ENCODE peak calls at places on chromosomes 6 and 20, in ten cellular contexts. One of them, this sample, is unnamed.

GRCh38 chr6:89895273-89895874 is 1.1 kb downstream of the GJA10 start:
- DNase-seq in heart left ventricle: peak; percentile 32
- DNase-seq in HCT116: no peak
- DNase-seq in ovary: no peak
- DNase-seq in uterus: no peak
- DNase-seq in adrenal gland: peak; percentile 33
- DNase-seq in suprapubic skin: no peak
- DNase-seq in Peyer's patch: no peak
- DNase-seq in spleen: no peak
- DNase-seq in IMR-90: peak; percentile 69
- DNase-seq in this sample: peak; percentile 57

GRCh38 chr6:107132330-107132954 is 17.1 kb upstream of the BEND3 start:
- DNase-seq in heart left ventricle: peak; percentile 30
- DNase-seq in HCT116: peak; percentile 19
- DNase-seq in ovary: no peak
- DNase-seq in uterus: no peak
- DNase-seq in adrenal gland: no peak
- DNase-seq in suprapubic skin: peak; percentile 6
- DNase-seq in Peyer's patch: no peak
- DNase-seq in spleen: no peak
- DNase-seq in IMR-90: no peak
- DNase-seq in this sample: no peak

GRCh38 chr20:58523072-58523681 is 8.0 kb upstream of the APCDD1L start:
- DNase-seq in heart left ventricle: no peak
- DNase-seq in HCT116: no peak
- DNase-seq in ovary: no peak
- DNase-seq in uterus: no peak
- DNase-seq in adrenal gland: no peak
- DNase-seq in suprapubic skin: no peak
- DNase-seq in Peyer's patch: no peak
- DNase-seq in spleen: no peak
- DNase-seq in IMR-90: peak; percentile 31
- DNase-seq in this sample: no peak

GRCh38 chr20:44083220-44083933 is 103.6 kb downstream of the JPH2 start:
- DNase-seq in heart left ventricle: peak; percentile 82
- DNase-seq in HCT116: peak; percentile 29
- DNase-seq in ovary: no peak
- DNase-seq in uterus: no peak
- DNase-seq in adrenal gland: no peak
- DNase-seq in suprapubic skin: no peak
- DNase-seq in Peyer's patch: no peak
- DNase-seq in spleen: no peak
- DNase-seq in IMR-90: peak; percentile 58
- DNase-seq in this sample: no peak

GRCh38 chr6:158559895-158560786 is at the start of gene TMEM181:
- DNase-seq in heart left ventricle: peak; percentile 90
- DNase-seq in HCT116: peak; percentile 36
- DNase-seq in ovary: peak; percentile 78
- DNase-seq in uterus: peak; percentile 86
- DNase-seq in adrenal gland: peak; percentile 79
- DNase-seq in suprapubic skin: peak; percentile 85
- DNase-seq in Peyer's patch: peak; percentile 93
- DNase-seq in spleen: peak; percentile 98
- DNase-seq in IMR-90: peak; percentile 80
- DNase-seq in this sample: peak; percentile 96

GRCh38 chr6:121093928-121094327 is 240.4 kb downstream of the TBC1D32 start:
- DNase-seq in heart left ventricle: no peak
- DNase-seq in HCT116: no peak
- DNase-seq in ovary: no peak
- DNase-seq in uterus: no peak
- DNase-seq in adrenal gland: no peak
- DNase-seq in suprapubic skin: no peak
- DNase-seq in Peyer's patch: no peak
- DNase-seq in spleen: no peak
- DNase-seq in IMR-90: peak; percentile 76
- DNase-seq in this sample: no peak

GRCh38 chr6:34181903-34182302 is 36.0 kb upstream of the GRM4 start:
- DNase-seq in heart left ventricle: no peak
- DNase-seq in HCT116: no peak
- DNase-seq in ovary: no peak
- DNase-seq in uterus: no peak
- DNase-seq in adrenal gland: no peak
- DNase-seq in suprapubic skin: peak; percentile 44
- DNase-seq in Peyer's patch: no peak
- DNase-seq in spleen: no peak
- DNase-seq in IMR-90: no peak
- DNase-seq in this sample: no peak

GRCh38 chr6:17865798-17866725 is 121.4 kb downstream of the KIF13A start:
- DNase-seq in heart left ventricle: peak; percentile 73
- DNase-seq in HCT116: peak; percentile 98
- DNase-seq in ovary: peak; percentile 39
- DNase-seq in uterus: peak; percentile 70
- DNase-seq in adrenal gland: peak; percentile 95
- DNase-seq in suprapubic skin: peak; percentile 84
- DNase-seq in Peyer's patch: no peak
- DNase-seq in spleen: no peak
- DNase-seq in IMR-90: peak; percentile 95
- DNase-seq in this sample: peak; percentile 92

GRCh38 chr6:8707956-8708772 is 272.8 kb upstream of the SLC35B3 start:
- DNase-seq in heart left ventricle: no peak
- DNase-seq in HCT116: peak; percentile 48
- DNase-seq in ovary: no peak
- DNase-seq in uterus: no peak
- DNase-seq in adrenal gland: peak; percentile 30
- DNase-seq in suprapubic skin: no peak
- DNase-seq in Peyer's patch: no peak
- DNase-seq in spleen: no peak
- DNase-seq in IMR-90: no peak
- DNase-seq in this sample: no peak

GRCh38 chr6:1250489-1251197 is 61.3 kb upstream of the FOXQ1 start:
- DNase-seq in heart left ventricle: no peak
- DNase-seq in HCT116: no peak
- DNase-seq in ovary: no peak
- DNase-seq in uterus: no peak
- DNase-seq in adrenal gland: no peak
- DNase-seq in suprapubic skin: no peak
- DNase-seq in Peyer's patch: no peak
- DNase-seq in spleen: no peak
- DNase-seq in IMR-90: no peak
- DNase-seq in this sample: no peak

GRCh38 chr6:21496749-21497148 is 96.8 kb upstream of the SOX4 start:
- DNase-seq in heart left ventricle: no peak
- DNase-seq in HCT116: no peak
- DNase-seq in ovary: no peak
- DNase-seq in uterus: no peak
- DNase-seq in adrenal gland: no peak
- DNase-seq in suprapubic skin: no peak
- DNase-seq in Peyer's patch: no peak
- DNase-seq in spleen: no peak
- DNase-seq in IMR-90: no peak
- DNase-seq in this sample: no peak

GRCh38 chr6:122730775-122731386 is 48.6 kb upstream of the FABP7 start:
- DNase-seq in heart left ventricle: no peak
- DNase-seq in HCT116: no peak
- DNase-seq in ovary: no peak
- DNase-seq in uterus: no peak
- DNase-seq in adrenal gland: no peak
- DNase-seq in suprapubic skin: no peak
- DNase-seq in Peyer's patch: no peak
- DNase-seq in spleen: no peak
- DNase-seq in IMR-90: peak; percentile 54
- DNase-seq in this sample: no peak

GRCh38 chr20:14757728-14758127 is 420.3 kb upstream of the FLRT3 start:
- DNase-seq in heart left ventricle: no peak
- DNase-seq in HCT116: no peak
- DNase-seq in ovary: no peak
- DNase-seq in uterus: no peak
- DNase-seq in adrenal gland: no peak
- DNase-seq in suprapubic skin: no peak
- DNase-seq in Peyer's patch: no peak
- DNase-seq in spleen: no peak
- DNase-seq in IMR-90: no peak
- DNase-seq in this sample: no peak

GRCh38 chr6:44662461-44663121 is 275.1 kb downstream of the CDC5L start:
- DNase-seq in heart left ventricle: no peak
- DNase-seq in HCT116: no peak
- DNase-seq in ovary: no peak
- DNase-seq in uterus: no peak
- DNase-seq in adrenal gland: no peak
- DNase-seq in suprapubic skin: no peak
- DNase-seq in Peyer's patch: no peak
- DNase-seq in spleen: no peak
- DNase-seq in IMR-90: no peak
- DNase-seq in this sample: no peak

GRCh38 chr20:61457725-61458124 is 205.7 kb downstream of the CDH4 start:
- DNase-seq in heart left ventricle: no peak
- DNase-seq in HCT116: no peak
- DNase-seq in ovary: no peak
- DNase-seq in uterus: no peak
- DNase-seq in adrenal gland: no peak
- DNase-seq in suprapubic skin: no peak
- DNase-seq in Peyer's patch: no peak
- DNase-seq in spleen: no peak
- DNase-seq in IMR-90: no peak
- DNase-seq in this sample: no peak

GRCh38 chr6:78538002-78538401 is 329.3 kb upstream of the IRAK1BP1 start:
- DNase-seq in heart left ventricle: no peak
- DNase-seq in HCT116: no peak
- DNase-seq in ovary: no peak
- DNase-seq in uterus: no peak
- DNase-seq in adrenal gland: no peak
- DNase-seq in suprapubic skin: no peak
- DNase-seq in Peyer's patch: no peak
- DNase-seq in spleen: no peak
- DNase-seq in IMR-90: peak; percentile 36
- DNase-seq in this sample: no peak

DNA sequence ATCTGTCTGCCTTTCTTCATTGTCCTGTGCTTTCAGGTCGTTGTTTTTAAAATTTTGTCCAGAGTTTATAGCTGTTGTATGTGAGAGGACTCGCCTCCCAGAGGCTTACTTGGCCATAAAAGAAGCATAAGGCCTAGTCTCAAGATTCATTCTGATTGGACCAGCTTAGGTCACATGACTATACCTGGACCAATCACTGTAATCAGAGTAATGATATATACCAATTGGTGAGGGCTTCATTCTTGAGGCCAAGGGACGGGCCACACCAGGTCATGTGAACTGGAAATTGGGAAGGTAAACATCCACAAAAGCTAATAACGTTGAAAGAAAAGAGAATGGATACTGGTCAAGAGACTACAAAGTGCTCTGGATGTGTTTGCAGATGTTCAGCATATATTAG is 141.4 kb upstream of the SULF2 start:
- DNase-seq in heart left ventricle: no peak
- DNase-seq in HCT116: no peak
- DNase-seq in ovary: no peak
- DNase-seq in uterus: no peak
- DNase-seq in adrenal gland: no peak
- DNase-seq in suprapubic skin: no peak
- DNase-seq in Peyer's patch: no peak
- DNase-seq in spleen: no peak
- DNase-seq in IMR-90: no peak
- DNase-seq in this sample: no peak
- H3K27ac ChIP-seq in heart left ventricle: no peak overlapping the region
- H3K27ac ChIP-seq in HCT116: no peak overlapping the region
- H3K27ac ChIP-seq in ovary: no peak overlapping the region
- H3K27ac ChIP-seq in uterus: no peak overlapping the region
- H3K27ac ChIP-seq in adrenal gland: no peak overlapping the region
- H3K27ac ChIP-seq in suprapubic skin: peak overlapping the region; percentile 65
- H3K27ac ChIP-seq in Peyer's patch: no peak overlapping the region
- H3K27ac ChIP-seq in spleen: no peak overlapping the region
- H3K27ac ChIP-seq in IMR-90: no peak overlapping the region
- H3K27ac ChIP-seq in this sample: peak overlapping the region; percentile 79

GRCh38 chr6:113970808-113971676 is at the start of gene HDAC2:
- DNase-seq in heart left ventricle: peak; percentile 91
- DNase-seq in HCT116: peak; percentile 79
- DNase-seq in ovary: peak; percentile 85
- DNase-seq in uterus: peak; percentile 85
- DNase-seq in adrenal gland: peak; percentile 85
- DNase-seq in suprapubic skin: peak; percentile 92
- DNase-seq in Peyer's patch: peak; percentile 88
- DNase-seq in spleen: peak; percentile 97
- DNase-seq in IMR-90: peak; percentile 77
- DNase-seq in this sample: no peak
- TF ChIP-seq POLR2A in heart left ventricle: no peak
- TF ChIP-seq POLR2A in HCT116: peak; percentile 63
- TF ChIP-seq POLR2A in ovary: peak; percentile 44
- TF ChIP-seq POLR2A in uterus: peak; percentile 63
- TF ChIP-seq POLR2A in adrenal gland: peak; percentile 56
- TF ChIP-seq POLR2A in suprapubic skin: no peak
- TF ChIP-seq POLR2A in Peyer's patch: peak; percentile 42
- TF ChIP-seq POLR2A in spleen: peak; percentile 9
- TF ChIP-seq POLR2A in IMR-90: peak; percentile 53
- TF ChIP-seq POLR2A in this sample: no peak

GRCh38 chr20:53803492-53804155 is 210.0 kb upstream of the ZNF217 start:
- DNase-seq in heart left ventricle: no peak
- DNase-seq in HCT116: no peak
- DNase-seq in ovary: no peak
- DNase-seq in uterus: no peak
- DNase-seq in adrenal gland: no peak
- DNase-seq in suprapubic skin: no peak
- DNase-seq in Peyer's patch: no peak
- DNase-seq in spleen: no peak
- DNase-seq in IMR-90: no peak
- DNase-seq in this sample: no peak
- H3K4me3 ChIP-seq in heart left ventricle: no peak overlapping the region
- H3K4me3 ChIP-seq in HCT116: no peak overlapping the region
- H3K4me3 ChIP-seq in ovary: no peak overlapping the region
- H3K4me3 ChIP-seq in uterus: no peak overlapping the region
- H3K4me3 ChIP-seq in adrenal gland: no peak overlapping the region
- H3K4me3 ChIP-seq in suprapubic skin: no peak overlapping the region
- H3K4me3 ChIP-seq in Peyer's patch: no peak overlapping the region
- H3K4me3 ChIP-seq in spleen: no peak overlapping the region
- H3K4me3 ChIP-seq in IMR-90: no peak overlapping the region
- H3K4me3 ChIP-seq in this sample: no peak overlapping the region

DNA sequence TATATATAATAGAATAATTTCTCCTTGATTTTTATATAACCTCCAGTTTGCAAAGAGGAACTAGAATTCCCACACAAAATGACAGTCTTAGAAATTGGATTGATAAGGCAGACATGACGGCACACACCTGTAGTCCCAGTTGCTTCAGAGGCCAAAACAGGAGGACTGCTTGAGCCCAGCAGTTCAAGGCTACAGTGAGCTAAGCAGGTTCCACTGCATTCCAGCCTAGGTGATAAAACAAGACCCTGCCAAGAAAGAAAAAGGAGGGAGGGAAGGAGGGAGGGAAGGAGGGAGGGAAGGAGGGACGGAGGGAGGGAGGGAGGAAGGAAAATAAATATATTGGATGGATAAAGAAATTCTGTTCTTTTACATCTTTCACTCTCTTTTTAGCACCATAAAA is 77.6 kb upstream of the SASH1 start:
- DNase-seq in heart left ventricle: no peak
- DNase-seq in HCT116: no peak
- DNase-seq in ovary: no peak
- DNase-seq in uterus: no peak
- DNase-seq in adrenal gland: no peak
- DNase-seq in suprapubic skin: no peak
- DNase-seq in Peyer's patch: no peak
- DNase-seq in spleen: no peak
- DNase-seq in IMR-90: no peak
- DNase-seq in this sample: no peak
- H3K27ac ChIP-seq in heart left ventricle: no peak overlapping the region
- H3K27ac ChIP-seq in HCT116: no peak overlapping the region
- H3K27ac ChIP-seq in ovary: no peak overlapping the region
- H3K27ac ChIP-seq in uterus: no peak overlapping the region
- H3K27ac ChIP-seq in adrenal gland: no peak overlapping the region
- H3K27ac ChIP-seq in suprapubic skin: no peak overlapping the region
- H3K27ac ChIP-seq in Peyer's patch: no peak overlapping the region
- H3K27ac ChIP-seq in spleen: no peak overlapping the region
- H3K27ac ChIP-seq in IMR-90: no peak overlapping the region
- H3K27ac ChIP-seq in this sample: no peak overlapping the region

This sample was measured in esophagus muscularis mucosa.